ENCODE peak calls at places on chromosome 20, in four cellular contexts. M, R, E and N are unnamed samples.

GRCh38 chr20:18916886-18917785 is 103.6 kb downstream of the SCP2D1 start:
- DNase-seq in M (no peak), R (no peak), E (no peak), N (no peak)

GRCh38 chr20:60583741-60584140 is 625.5 kb downstream of the CDH26 start:
- DNase-seq in M (no peak), R (no peak), E (no peak), N (no peak)

GRCh38 chr20:45833883-45834796 is 541 bp downstream of the SNX21 start:
- DNase-seq in M (peak; percentile 39), R (no peak), E (peak; percentile 13), N (peak; percentile 54)

GRCh38 chr20:62708591-62709536 is at the start of gene NTSR1:
- DNase-seq in M (no peak), R (no peak), E (no peak), N (no peak)

GRCh38 chr20:62779417-62779685 is 16.9 kb upstream of the MRGBP start:
- DNase-seq in M (no peak), R (no peak), E (no peak), N (no peak)

GRCh38 chr20:12079490-12079889 is 161.8 kb downstream of the BTBD3 start:
- DNase-seq in M (no peak), R (no peak), E (no peak), N (no peak)

GRCh38 chr20:2006452-2007381 is 12.9 kb upstream of the PDYN start:
- DNase-seq in M (peak; percentile 58), R (no peak), E (peak; percentile 4), N (peak; percentile 45)

GRCh38 chr20:62693523-62693922 is 15.1 kb upstream of the NTSR1 start:
- DNase-seq in M (no peak), R (no peak), E (no peak), N (no peak)

GRCh38 chr20:41456341-41456740 is 89.7 kb upstream of the EMILIN3 start:
- DNase-seq in M (no peak), R (no peak), E (no peak), N (no peak)